ENCODE peak calls at places on chromosomes 16 and 17, in five cellular contexts. One of them, this sample, is unnamed.
A peak's percentile ranks its signal among the peaks of the same experiment; 100 is the strongest.

GRCh38 chr16:4028144-4028543 is 88.1 kb downstream of the ADCY9 start:
- DNase-seq in spleen: no peak
- DNase-seq in cardiac muscle cell: no peak
- DNase-seq in gastrocnemius medialis: no peak
- DNase-seq in ovary: no peak
- DNase-seq in this sample: no peak

GRCh38 chr17:61385869-61386245 is 13.8 kb upstream of the TBX2 start:
- DNase-seq in gastrocnemius medialis: no peak
- DNase-seq in ovary: no peak
- DNase-seq in spleen: peak; percentile 12
- DNase-seq in cardiac muscle cell: no peak
- DNase-seq in this sample: no peak

GRCh38 chr16:63617047-63617989 is 1504.5 kb downstream of the CDH11 start:
- DNase-seq in spleen: no peak
- DNase-seq in cardiac muscle cell: peak; percentile 69
- DNase-seq in ovary: no peak
- DNase-seq in gastrocnemius medialis: no peak
- DNase-seq in this sample: no peak

GRCh38 chr17:82882715-82883446 is 43.1 kb upstream of the ZNF750 start:
- DNase-seq in cardiac muscle cell: no peak
- DNase-seq in spleen: peak; percentile 93
- DNase-seq in gastrocnemius medialis: no peak
- DNase-seq in ovary: no peak
- DNase-seq in this sample: no peak

GRCh38 chr17:57938061-57938502 is 17.1 kb downstream of the CUEDC1 start:
- DNase-seq in cardiac muscle cell: no peak
- DNase-seq in ovary: no peak
- DNase-seq in gastrocnemius medialis: no peak
- DNase-seq in spleen: peak; percentile 33
- DNase-seq in this sample: no peak

GRCh38 chr17:29862127-29862526 is 67.9 kb downstream of the SSH2 start:
- DNase-seq in gastrocnemius medialis: no peak
- DNase-seq in spleen: no peak
- DNase-seq in cardiac muscle cell: no peak
- DNase-seq in ovary: no peak
- DNase-seq in this sample: no peak

GRCh38 chr16:50862818-50863672 is 121.2 kb downstream of the CYLD start:
- DNase-seq in cardiac muscle cell: no peak
- DNase-seq in gastrocnemius medialis: no peak
- DNase-seq in spleen: no peak
- DNase-seq in ovary: no peak
- DNase-seq in this sample: no peak

GRCh38 chr17:68074279-68074678 is 38.7 kb downstream of the KPNA2 start:
- DNase-seq in cardiac muscle cell: no peak
- DNase-seq in gastrocnemius medialis: no peak
- DNase-seq in spleen: peak; percentile 2
- DNase-seq in ovary: no peak
- DNase-seq in this sample: no peak

GRCh38 chr17:65346166-65346565 is 209.0 kb downstream of the RGS9 start:
- DNase-seq in ovary: no peak
- DNase-seq in gastrocnemius medialis: no peak
- DNase-seq in cardiac muscle cell: no peak
- DNase-seq in spleen: no peak
- DNase-seq in this sample: no peak

GRCh38 chr16:19883296-19883951 is 1.2 kb downstream of the GPRC5B start:
- DNase-seq in spleen: no peak
- DNase-seq in ovary: peak; percentile 42
- DNase-seq in cardiac muscle cell: peak; percentile 69
- DNase-seq in gastrocnemius medialis: peak; percentile 68
- DNase-seq in this sample: peak; percentile 46

GRCh38 chr16:55488306-55488705 is 9.3 kb downstream of the MMP2 start:
- DNase-seq in spleen: no peak
- DNase-seq in cardiac muscle cell: no peak
- DNase-seq in ovary: no peak
- DNase-seq in gastrocnemius medialis: no peak
- DNase-seq in this sample: peak; percentile 33

GRCh38 chr17:12545877-12546513 is 119.7 kb upstream of the MYOCD start:
- DNase-seq in cardiac muscle cell: peak; percentile 68
- DNase-seq in spleen: no peak
- DNase-seq in gastrocnemius medialis: no peak
- DNase-seq in ovary: peak; percentile 24
- DNase-seq in this sample: peak; percentile 54

DNA sequence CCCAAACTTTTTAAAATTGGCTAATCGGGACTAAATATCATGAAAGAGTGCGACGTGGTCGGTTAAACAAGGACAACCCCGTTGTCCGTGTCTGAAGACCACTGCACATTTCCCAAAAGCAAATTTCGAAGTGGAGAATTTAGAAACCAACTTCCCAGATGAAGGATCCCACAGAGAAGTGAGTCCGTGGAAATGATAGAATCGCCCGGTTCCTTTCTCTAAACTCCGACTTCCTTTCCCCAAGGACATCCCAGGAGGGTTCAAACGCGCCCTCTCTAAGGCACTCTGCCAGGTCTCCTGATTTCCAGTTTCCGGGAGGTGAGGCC is 1.2 kb upstream of the MMP15 start:
- DNase-seq in gastrocnemius medialis: no peak
- DNase-seq in ovary: no peak
- DNase-seq in cardiac muscle cell: no peak
- DNase-seq in spleen: no peak
- DNase-seq in this sample: no peak
- H3K4me1 ChIP-seq in gastrocnemius medialis: peaks cover 25% of the 10 kb centered on the region
- H3K4me1 ChIP-seq in ovary: peaks cover 11% of the 10 kb centered on the region
- H3K4me1 ChIP-seq in cardiac muscle cell: peaks cover 45% of the 10 kb centered on the region
- H3K4me1 ChIP-seq in spleen: peaks cover 88% of the 10 kb centered on the region
- H3K4me1 ChIP-seq in this sample: peaks cover 43% of the 10 kb centered on the region

GRCh38 chr16:70377782-70378181 is 31.1 kb downstream of the DDX19A start:
- DNase-seq in spleen: no peak
- DNase-seq in cardiac muscle cell: no peak
- DNase-seq in gastrocnemius medialis: no peak
- DNase-seq in ovary: no peak
- DNase-seq in this sample: no peak
- H3K27me3 ChIP-seq in spleen: no peaks in the 10 kb centered on the region
- H3K27me3 ChIP-seq in cardiac muscle cell: no peaks in the 10 kb centered on the region
- H3K27me3 ChIP-seq in gastrocnemius medialis: no peaks in the 10 kb centered on the region
- H3K27me3 ChIP-seq in ovary: no peaks in the 10 kb centered on the region
- H3K27me3 ChIP-seq in this sample: no peaks in the 10 kb centered on the region

GRCh38 chr17:80070375-80071115 is 30.8 kb upstream of the GAA start:
- DNase-seq in gastrocnemius medialis: no peak
- DNase-seq in spleen: no peak
- DNase-seq in ovary: peak; percentile 30
- DNase-seq in cardiac muscle cell: no peak
- DNase-seq in this sample: no peak
- H3K4me3 ChIP-seq in gastrocnemius medialis: peak overlapping the region; percentile 56
- H3K4me3 ChIP-seq in spleen: peak overlapping the region; percentile 27
- H3K4me3 ChIP-seq in ovary: peak overlapping the region; percentile 38
- H3K4me3 ChIP-seq in cardiac muscle cell: no peak overlapping the region
- H3K4me3 ChIP-seq in this sample: peak overlapping the region; percentile 30

GRCh38 chr17:77381185-77381700 is 240.5 kb downstream of the SEC14L1 start:
- DNase-seq in spleen: no peak
- DNase-seq in ovary: no peak
- DNase-seq in cardiac muscle cell: no peak
- DNase-seq in gastrocnemius medialis: no peak
- DNase-seq in this sample: no peak
- H3K4me1 ChIP-seq in spleen: peaks cover 100% of the 10 kb centered on the region
- H3K4me1 ChIP-seq in ovary: peaks cover 75% of the 10 kb centered on the region
- H3K4me1 ChIP-seq in cardiac muscle cell: peaks cover 57% of the 10 kb centered on the region
- H3K4me1 ChIP-seq in gastrocnemius medialis: peaks cover 64% of the 10 kb centered on the region
- H3K4me1 ChIP-seq in this sample: peaks cover 44% of the 10 kb centered on the region

GRCh38 chr17:77191266-77191665 is 50.5 kb downstream of the SEC14L1 start:
- DNase-seq in gastrocnemius medialis: no peak
- DNase-seq in ovary: no peak
- DNase-seq in cardiac muscle cell: no peak
- DNase-seq in spleen: no peak
- DNase-seq in this sample: no peak
- H3K27me3 ChIP-seq in gastrocnemius medialis: no peaks in the 10 kb centered on the region
- H3K27me3 ChIP-seq in ovary: no peaks in the 10 kb centered on the region
- H3K27me3 ChIP-seq in cardiac muscle cell: no peaks in the 10 kb centered on the region
- H3K27me3 ChIP-seq in spleen: no peaks in the 10 kb centered on the region
- H3K27me3 ChIP-seq in this sample: no peaks in the 10 kb centered on the region

DNA sequence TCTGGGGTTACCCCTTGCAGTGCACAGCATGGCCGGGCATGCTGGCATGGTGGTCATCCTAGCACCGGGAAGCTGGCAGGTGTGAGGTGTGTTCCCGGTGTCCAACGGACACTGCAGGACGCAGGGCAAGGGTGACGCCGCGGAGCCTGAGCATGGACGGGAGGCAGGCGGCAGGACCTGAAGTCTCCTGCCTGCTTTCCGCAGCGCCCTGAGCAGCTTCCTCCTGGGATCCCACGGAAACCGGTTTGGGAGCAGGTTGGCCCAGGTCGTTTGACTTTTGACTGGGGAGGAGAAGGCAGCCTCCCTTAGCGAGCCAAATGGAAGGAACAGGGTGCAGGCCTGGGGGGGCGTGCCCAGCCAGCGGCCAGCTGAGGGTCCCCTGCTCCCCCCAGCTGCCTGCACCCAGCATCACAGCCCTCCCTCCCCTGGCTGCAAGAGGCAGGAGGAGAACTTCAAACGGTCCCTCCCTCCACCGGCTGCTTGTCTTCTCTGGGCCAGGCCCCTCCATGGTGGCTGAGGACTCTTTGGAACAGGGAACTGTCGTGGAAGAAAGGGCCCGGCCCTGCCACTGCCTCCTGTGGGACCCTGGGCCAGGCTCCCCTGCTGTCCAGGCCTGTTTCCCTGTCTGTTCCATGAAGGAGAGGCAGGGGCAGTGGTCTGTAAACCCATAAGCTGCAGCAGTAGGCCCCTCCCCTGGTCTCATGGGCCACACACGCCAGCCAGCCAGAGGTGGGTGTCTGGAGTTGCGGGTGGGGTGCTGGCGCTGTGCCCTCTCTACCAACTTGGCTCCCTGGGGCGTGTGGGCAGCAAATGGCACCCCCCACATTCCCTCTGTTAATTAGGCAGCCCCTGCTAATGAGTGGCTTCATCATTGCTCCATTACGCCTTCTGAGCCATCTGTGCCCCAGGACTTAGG is 7.9 kb upstream of the ADGRG1 start:
- DNase-seq in gastrocnemius medialis: no peak
- DNase-seq in spleen: peak; percentile 46
- DNase-seq in ovary: no peak
- DNase-seq in cardiac muscle cell: no peak
- DNase-seq in this sample: no peak
- H3K4me3 ChIP-seq in gastrocnemius medialis: no peak overlapping the region
- H3K4me3 ChIP-seq in spleen: no peak overlapping the region
- H3K4me3 ChIP-seq in ovary: no peak overlapping the region
- H3K4me3 ChIP-seq in cardiac muscle cell: no peak overlapping the region
- H3K4me3 ChIP-seq in this sample: no peak overlapping the region

This sample was measured in SJSA1.